ENCODE peak calls at places on chromosomes 16 and 17, in five cellular contexts. D, Q, T, P and N are unnamed samples.

GRCh38 chr16:66236301-66236700 is 130.2 kb upstream of the CDH5 start:
- DNase-seq in D (no peak), P (no peak), Q (no peak), T (no peak), N (no peak)

GRCh38 chr16:89502319-89502843 is 5.8 kb upstream of the SPG7 start:
- DNase-seq in P (no peak), T (no peak), Q (peak; percentile 55), D (no peak), N (no peak)

GRCh38 chr17:78953356-78954350 is 26.1 kb downstream of the LGALS3BP start:
- DNase-seq in P (no peak), D (no peak), T (no peak), Q (no peak), N (no peak)

GRCh38 chr17:76922967-76923366 is 54.8 kb downstream of the MGAT5B start:
- DNase-seq in P (no peak), Q (no peak), T (no peak), D (no peak), N (no peak)

GRCh38 chr16:14284930-14285541 is 213.9 kb downstream of the MRTFB start:
- DNase-seq in P (no peak), T (no peak), D (peak; percentile 74), Q (no peak), N (peak; percentile 52)

GRCh38 chr17:73551756-73552155 is 92.5 kb downstream of the SDK2 start:
- DNase-seq in Q (no peak), P (no peak), D (peak; percentile 35), T (no peak), N (no peak)

GRCh38 chr16:1651509-1652342 is 26.4 kb upstream of the JPT2 start:
- DNase-seq in Q (no peak), D (peak; percentile 29), T (no peak), P (peak; percentile 4), N (no peak)

GRCh38 chr16:85733155-85733838 is 17.6 kb downstream of the C16orf74 start:
- DNase-seq in T (no peak), P (no peak), D (no peak), Q (no peak), N (no peak)

GRCh38 chr17:66636111-66636510 is 198.8 kb upstream of the CACNG5 start:
- DNase-seq in D (peak; percentile 45), T (no peak), Q (peak; percentile 18), P (peak; percentile 87), N (no peak)

GRCh38 chr17:55731586-55732250 is 9.1 kb upstream of the TMEM100 start:
- DNase-seq in P (peak; percentile 36), D (no peak), T (peak; percentile 65), Q (no peak), N (no peak)

GRCh38 chr16:25174285-25174684 is 42.5 kb upstream of the AQP8 start:
- DNase-seq in T (no peak), Q (no peak), D (no peak), P (no peak), N (no peak)

GRCh38 chr17:41869426-41869825 is 4.2 kb upstream of the KLHL11 start:
- DNase-seq in P (no peak), D (no peak), T (no peak), Q (no peak), N (no peak)

GRCh38 chr17:5121186-5121841 is 5.5 kb downstream of the USP6 start:
- DNase-seq in D (no peak), T (no peak), Q (no peak), P (no peak), N (no peak)

GRCh38 chr16:89598199-89598598 is 15.2 kb upstream of the DPEP1 start:
- DNase-seq in D (peak; percentile 45), T (no peak), P (peak; percentile 43), Q (no peak), N (no peak)

GRCh38 chr17:16952401-16952800 is 19.5 kb downstream of the TNFRSF13B start:
- DNase-seq in P (no peak), D (no peak), T (no peak), Q (no peak), N (no peak)

GRCh38 chr17:35376245-35376644 is 2.8 kb upstream of the SLFN11 start:
- DNase-seq in T (no peak), Q (no peak), P (peak; percentile 46), D (no peak), N (no peak)

GRCh38 chr16:22194707-22195444 is 11.2 kb upstream of the EEF2K start:
- DNase-seq in T (no peak), D (peak; percentile 63), P (no peak), Q (no peak), N (no peak)

GRCh38 chr16:70688266-70688742 is 2.5 kb upstream of the MTSS2 start:
- DNase-seq in P (peak; percentile 59), Q (no peak), T (peak; percentile 77), D (no peak), N (no peak)

GRCh38 chr16:8859913-8860881 is 8.6 kb downstream of the CARHSP1 start:
- DNase-seq in Q (no peak), T (no peak), P (peak; percentile 79), D (no peak), N (no peak)

GRCh38 chr17:7004398-7005253 is 7.8 kb upstream of the RNASEK start:
- DNase-seq in T (no peak), Q (no peak), P (peak; percentile 54), D (peak; percentile 52), N (peak; percentile 76)

GRCh38 chr17:73227379-73227778 is 34.3 kb downstream of the CPSF4L start:
- DNase-seq in P (no peak), T (no peak), D (no peak), Q (no peak), N (peak; percentile 35)

GRCh38 chr16:75061677-75062076 is 54.9 kb downstream of the LDHD start:
- DNase-seq in P (no peak), Q (no peak), D (no peak), T (no peak), N (no peak)

GRCh38 chr16:48496571-48497095 is 111.4 kb upstream of the SIAH1 start:
- DNase-seq in T (no peak), Q (no peak), P (no peak), D (no peak), N (no peak)

GRCh38 chr16:80824623-80825364 is 20.4 kb upstream of the CDYL2 start:
- DNase-seq in T (no peak), D (peak; percentile 68), P (peak; percentile 67), Q (peak; percentile 32), N (peak; percentile 52)

GRCh38 chr17:22704674-22705073 is 1012.4 kb downstream of the KCNJ18 start:
- DNase-seq in D (no peak), Q (no peak), P (no peak), T (no peak), N (no peak)

GRCh38 chr17:17922198-17922901 is 49.9 kb downstream of the TOM1L2 start:
- DNase-seq in D (no peak), Q (no peak), T (no peak), P (no peak), N (no peak)

GRCh38 chr17:42002792-42003301 is 14.4 kb downstream of the DNAJC7 start:
- DNase-seq in Q (no peak), D (no peak), T (no peak), P (peak; percentile 56), N (no peak)

GRCh38 chr17:47862621-47863440 is 11.9 kb upstream of the SP6 start:
- DNase-seq in D (no peak), P (peak; percentile 90), T (no peak), Q (peak; percentile 41), N (no peak)

GRCh38 chr17:41556931-41557330 is 14.9 kb downstream of the KRT9 start:
- DNase-seq in Q (no peak), D (no peak), P (no peak), T (no peak), N (no peak)

GRCh38 chr16:77043076-77043475 is 147.9 kb upstream of the MON1B start:
- DNase-seq in Q (peak; percentile 7), P (no peak), D (peak; percentile 12), T (no peak), N (no peak)
- TF ChIP-seq CTCF in Q (peak; percentile 83), P (no peak), D (no peak), T (no peak), N (no peak)

DNA sequence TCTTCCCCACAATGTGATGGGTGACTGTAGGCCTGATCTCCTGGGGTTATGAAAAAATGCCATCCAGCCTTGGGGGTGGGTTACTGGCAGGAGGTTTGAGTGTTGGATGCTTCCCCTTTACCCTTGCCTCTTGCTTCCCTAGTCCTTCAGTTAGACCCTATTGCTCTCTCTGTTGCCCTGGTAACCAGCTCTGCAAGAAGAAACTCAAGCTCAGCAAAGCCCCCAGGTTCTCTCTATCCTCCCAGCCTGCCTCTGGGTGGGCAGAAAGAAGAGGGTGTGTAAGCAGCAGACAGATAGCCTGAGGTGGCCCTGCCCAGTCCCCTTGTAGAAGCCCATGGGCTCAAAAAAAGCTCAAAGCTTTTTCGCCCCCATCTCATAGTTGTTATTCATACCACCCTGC is 2.7 kb upstream of the RAPGEFL1 start:
- DNase-seq in Q (no peak), P (no peak), T (no peak), D (no peak), N (no peak)
- TF ChIP-seq CTCF in Q (no peak), P (no peak), T (no peak), D (no peak), N (no peak)

GRCh38 chr17:3907483-3908216 is 8.6 kb downstream of the P2RX1 start:
- DNase-seq in T (no peak), P (no peak), D (peak; percentile 28), Q (no peak), N (no peak)
- TF ChIP-seq CTCF in T (no peak), P (peak; percentile 23), D (peak; percentile 25), Q (peak; percentile 63), N (peak; percentile 30)

GRCh38 chr17:19005789-19006430 is 1.3 kb upstream of the FAM83G start:
- DNase-seq in T (peak; percentile 1), P (no peak), Q (no peak), D (no peak), N (no peak)
- TF ChIP-seq CTCF in T (no peak), P (no peak), Q (no peak), D (no peak), N (no peak)

GRCh38 chr17:30274887-30275286 is 16.9 kb downstream of the BLMH start:
- DNase-seq in D (no peak), P (no peak), T (no peak), Q (peak; percentile 31), N (no peak)

GRCh38 chr17:30279156-30279555 is 12.6 kb downstream of the BLMH start:
- DNase-seq in T (no peak), P (no peak), Q (no peak), D (no peak), N (no peak)

GRCh38 chr17:30275911-30276310 is 15.8 kb downstream of the BLMH start:
- DNase-seq in T (no peak), Q (no peak), D (no peak), P (no peak), N (no peak)

GRCh38 chr17:30273373-30273772 is 18.4 kb downstream of the BLMH start:
- DNase-seq in T (no peak), D (no peak), P (peak; percentile 55), Q (no peak), N (no peak)

GRCh38 chr17:30278032-30278431 is 13.7 kb downstream of the BLMH start:
- DNase-seq in P (peak; percentile 69), Q (no peak), D (peak; percentile 11), T (no peak), N (no peak)
- TF ChIP-seq CTCF in P (peak; percentile 59), Q (peak; percentile 65), D (no peak), T (peak; percentile 26), N (no peak)

DNA sequence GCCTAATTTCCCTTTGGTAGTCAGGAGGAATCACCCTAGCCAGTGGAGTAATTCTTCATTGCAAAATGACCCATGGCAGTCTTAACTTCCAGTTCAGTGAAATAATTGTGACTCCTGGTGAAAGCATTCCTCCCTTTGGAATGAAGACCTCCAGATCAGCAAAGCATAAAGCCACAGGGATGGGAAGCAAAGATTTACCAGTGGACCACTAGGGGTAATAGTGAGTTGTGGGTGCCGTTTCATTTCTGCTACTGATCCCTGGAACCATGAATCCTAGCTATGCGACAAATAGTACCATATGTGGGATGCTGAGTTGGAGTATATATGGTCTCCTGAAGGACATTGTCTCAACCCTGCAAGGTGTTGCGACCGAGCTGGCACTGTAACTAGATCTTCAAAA is 13.7 kb downstream of the DYNLL2 start:
- DNase-seq in P (no peak), D (no peak), T (no peak), Q (no peak), N (no peak)
- TF ChIP-seq CTCF in P (no peak), D (no peak), T (no peak), Q (peak; percentile 34), N (no peak)